ENCODE peak calls at places on chromosomes 13 and 19, in six cellular contexts. E is foreskin keratinocyte, B is sigmoid colon, Z is ovary, M is uterus, D is IMR-90. U is an unnamed sample.

GRCh38 chr13:39760521-39760920 is 105.1 kb downstream of the COG6 start:
- DNase-seq in E (no peak), B (no peak), Z (no peak), M (no peak), D (no peak), U (no peak)

GRCh38 chr13:49418206-49418605 is 25.7 kb downstream of the CAB39L start:
- DNase-seq in E (no peak), B (no peak), Z (no peak), M (no peak), D (no peak), U (no peak)

GRCh38 chr19:44943801-44944249 is 1.8 kb downstream of the APOC4 start:
- DNase-seq in E (no peak), B (peak; percentile 82), Z (no peak), M (no peak), D (no peak), U (peak; percentile 62)

GRCh38 chr13:114145722-114146121 is 13.3 kb upstream of the RASA3 start:
- DNase-seq in E (no peak), B (peak; percentile 46), Z (no peak), M (no peak), D (no peak), U (no peak)

GRCh38 chr13:98429977-98430785 is 146.7 kb downstream of the STK24 start:
- DNase-seq in E (no peak), B (no peak), Z (no peak), M (no peak), D (no peak), U (no peak)

GRCh38 chr19:10884273-10884672 is 12.9 kb downstream of the CARM1 start:
- DNase-seq in E (no peak), B (peak; percentile 85), Z (no peak), M (peak; percentile 80), D (peak; percentile 77), U (no peak)

GRCh38 chr19:34226036-34226435 is 28.3 kb upstream of the GARRE1 start:
- DNase-seq in E (no peak), B (no peak), Z (no peak), M (no peak), D (no peak), U (no peak)

GRCh38 chr13:65789815-65790214 is 1440.3 kb downstream of the PCDH9 start:
- DNase-seq in E (no peak), B (no peak), Z (no peak), M (no peak), D (peak; percentile 59), U (no peak)

GRCh38 chr13:44436589-44437337 is 63.1 kb downstream of the SERP2 start:
- DNase-seq in E (peak; percentile 75), B (peak; percentile 99), Z (peak; percentile 95), M (peak; percentile 98), D (peak; percentile 94), U (peak; percentile 92)

GRCh38 chr19:38317104-38317612 is 1.4 kb upstream of the YIF1B start:
- DNase-seq in E (no peak), B (no peak), Z (no peak), M (no peak), D (no peak), U (no peak)

GRCh38 chr13:31046711-31047279 is 114.3 kb downstream of the TEX26 start:
- DNase-seq in E (no peak), B (peak; percentile 68), Z (peak; percentile 46), M (peak; percentile 50), D (peak; percentile 68), U (no peak)

GRCh38 chr13:79126706-79127105 is 279.3 kb downstream of the RBM26 start:
- DNase-seq in E (peak; percentile 4), B (no peak), Z (no peak), M (no peak), D (no peak), U (no peak)

GRCh38 chr13:105915451-105915850 is 620.0 kb downstream of the EFNB2 start:
- DNase-seq in E (no peak), B (no peak), Z (no peak), M (no peak), D (no peak), U (no peak)

GRCh38 chr19:28242317-28242927 is 970.5 kb downstream of the UQCRFS1 start:
- DNase-seq in E (no peak), B (no peak), Z (no peak), M (no peak), D (no peak), U (no peak)

GRCh38 chr19:55352040-55352439 is 2.5 kb downstream of the COX6B2 start:
- DNase-seq in E (no peak), B (no peak), Z (no peak), M (no peak), D (no peak), U (no peak)

GRCh38 chr19:45913874-45914830 is at the start of gene NANOS2:
- DNase-seq in E (no peak), B (no peak), Z (no peak), M (no peak), D (no peak), U (no peak)

GRCh38 chr13:36753176-36753575 is 65.8 kb upstream of the RFXAP start:
- DNase-seq in E (no peak), B (no peak), Z (no peak), M (no peak), D (no peak), U (no peak)

GRCh38 chr19:45717983-45718650 is 12.6 kb downstream of the FBXO46 start:
- DNase-seq in E (no peak), B (peak; percentile 75), Z (peak; percentile 62), M (no peak), D (no peak), U (no peak)

GRCh38 chr19:17775245-17775927 is 19.6 kb upstream of the B3GNT3 start:
- DNase-seq in E (no peak), B (no peak), Z (no peak), M (no peak), D (peak; percentile 19), U (no peak)

GRCh38 chr13:64457976-64458375 is 2772.2 kb downstream of the PCDH9 start:
- DNase-seq in E (no peak), B (no peak), Z (no peak), M (no peak), D (peak; percentile 38), U (no peak)

GRCh38 chr13:36371185-36371584 is 25.0 kb upstream of the SPART start:
- DNase-seq in E (no peak), B (no peak), Z (no peak), M (no peak), D (no peak), U (no peak)

DNA sequence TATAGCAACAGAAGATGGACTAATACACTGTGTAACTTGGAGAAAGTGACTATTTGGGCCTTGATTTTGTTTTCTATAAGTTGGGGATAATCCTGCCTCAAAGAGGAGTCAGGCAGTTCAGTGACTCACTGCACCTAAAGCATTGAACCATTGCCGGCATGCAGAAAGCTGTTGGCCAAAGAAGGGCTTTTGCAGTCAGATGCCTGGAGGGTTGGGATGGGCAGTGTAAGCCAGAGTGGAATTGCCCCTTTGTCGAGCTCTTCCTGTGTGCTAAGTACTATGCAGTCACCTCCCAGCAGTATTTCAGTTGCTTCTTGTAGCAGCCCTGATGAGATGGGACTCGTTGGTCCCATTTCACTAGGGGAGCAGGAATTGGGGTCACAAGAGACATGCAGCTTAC is 11.1 kb downstream of the ZNF473 start:
- DNase-seq in E (peak; percentile 40), B (no peak), Z (no peak), M (no peak), D (no peak), U (no peak)
- H3K27ac ChIP-seq in E (no peak overlapping the region), B (no peak overlapping the region), Z (no peak overlapping the region), M (no peak overlapping the region), D (no peak overlapping the region), U (no peak overlapping the region)

GRCh38 chr19:13428352-13428751 is 77.9 kb downstream of the CACNA1A start:
- DNase-seq in E (no peak), B (no peak), Z (no peak), M (no peak), D (peak; percentile 17), U (no peak)

GRCh38 chr19:13429563-13429962 is 76.7 kb downstream of the CACNA1A start:
- DNase-seq in E (no peak), B (no peak), Z (no peak), M (no peak), D (peak; percentile 4), U (no peak)

GRCh38 chr19:13427273-13428051 is 78.8 kb downstream of the CACNA1A start:
- DNase-seq in E (no peak), B (no peak), Z (no peak), M (no peak), D (no peak), U (no peak)

GRCh38 chr19:13436352-13436751 is 69.9 kb downstream of the CACNA1A start:
- DNase-seq in E (no peak), B (no peak), Z (no peak), M (no peak), D (no peak), U (no peak)

DNA sequence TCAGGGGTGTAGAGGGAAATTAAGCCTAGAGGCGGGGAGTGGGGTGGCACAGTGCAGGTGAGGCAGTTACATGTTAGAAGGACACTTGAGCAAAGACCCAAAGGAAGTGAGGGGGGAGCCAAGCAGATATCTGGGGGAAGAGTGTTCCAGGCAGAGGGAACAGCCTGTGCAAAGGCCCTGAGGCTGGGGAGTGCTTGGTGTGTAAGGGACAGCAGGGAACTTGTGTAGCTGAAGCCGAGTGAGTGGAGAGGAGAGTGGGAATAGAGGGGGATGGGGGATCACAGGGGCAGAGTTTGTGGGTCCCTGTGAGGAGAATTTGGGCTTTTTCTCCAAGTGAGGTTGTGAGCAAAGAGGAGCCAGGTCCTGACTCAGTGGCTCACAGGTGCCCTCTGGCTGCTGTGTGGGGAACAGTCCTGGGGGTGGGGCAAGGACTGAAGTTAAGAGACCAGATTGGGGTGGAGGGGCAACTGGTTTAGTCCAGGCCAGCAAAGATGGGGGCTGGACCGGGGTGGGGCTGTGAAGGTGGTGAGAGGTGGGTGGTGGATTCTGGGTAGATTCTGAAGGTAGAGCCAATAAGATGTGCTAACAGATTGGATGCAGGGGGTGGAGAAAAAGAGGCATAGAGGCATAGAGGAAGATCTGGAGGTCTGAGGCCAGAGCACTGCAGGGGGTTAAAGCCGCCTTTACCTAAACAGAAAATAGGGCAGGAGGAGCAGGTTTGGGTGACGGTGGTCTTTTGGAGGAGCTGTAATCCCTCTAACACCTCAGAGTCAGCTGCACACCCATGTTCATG is 75.3 kb downstream of the CACNA1A start:
- DNase-seq in E (no peak), B (no peak), Z (peak; percentile 12), M (no peak), D (peak; percentile 42), U (peak; percentile 37)
- TF ChIP-seq CTCF in E (peak; percentile 82), B (no peak), Z (no peak), M (peak; percentile 14), D (peak; percentile 78), U (no peak)

GRCh38 chr19:8323781-8324185 is 2.5 kb downstream of the RPS28 start:
- DNase-seq in E (no peak), B (no peak), Z (no peak), M (no peak), D (no peak), U (no peak)

GRCh38 chr19:8320564-8321066 is 560 bp downstream of the NDUFA7 start:
- DNase-seq in E (no peak), B (no peak), Z (no peak), M (no peak), D (no peak), U (no peak)

GRCh38 chr19:8322638-8322997 is 1.3 kb downstream of the RPS28 start:
- DNase-seq in E (no peak), B (no peak), Z (no peak), M (no peak), D (no peak), U (no peak)

GRCh38 chr19:8321067-8321759 is at the start of the genes NDUFA7 and RPS28:
- DNase-seq in E (peak; percentile 60), B (peak; percentile 99), Z (peak; percentile 99), M (peak; percentile 98), D (peak; percentile 94), U (peak; percentile 96)

GRCh38 chr19:8321760-8322637 is 703 bp downstream of the RPS28 start:
- DNase-seq in E (no peak), B (no peak), Z (no peak), M (no peak), D (no peak), U (no peak)
- H3K27ac ChIP-seq in E (peak overlapping the region; percentile 80), B (peak overlapping the region; percentile 88), Z (peak overlapping the region; percentile 74), M (peak overlapping the region; percentile 91), D (peak overlapping the region; percentile 83), U (peak overlapping the region; percentile 89)

GRCh38 chr19:29872224-29872731 is 60.5 kb downstream of the CCNE1 start:
- DNase-seq in E (no peak), B (no peak), Z (no peak), M (no peak), D (no peak), U (no peak)
- TF ChIP-seq CTCF in E (peak; percentile 49), B (no peak), Z (no peak), M (no peak), D (peak; percentile 6), U (no peak)